ENCODE peak calls at places on chromosomes 13 and 19, in nine cellular contexts. One of them, this sample, is unnamed.

GRCh38 chr19:1250374-1251232 is 2.2 kb downstream of the MIDN start:
- DNase-seq in right lobe of liver: peak
- DNase-seq in activated CD8-positive, alpha-beta T cell treated with anti-CD3 and anti-CD28 coated beads for 36 hours: peak
- DNase-seq in colonic mucosa: peak
- DNase-seq in OCI-LY7: peak
- DNase-seq in AG04450: no peak
- DNase-seq in H9: no peak
- DNase-seq in amygdala: no peak
- DNase-seq in activated CD4-positive, alpha-beta T cell treated with anti-CD3 and anti-CD28 coated beads for 36 hours: peak
- DNase-seq in this sample: peak

GRCh38 chr19:15129856-15130580 is 22.8 kb downstream of the SYDE1 start:
- DNase-seq in activated CD4-positive, alpha-beta T cell treated with anti-CD3 and anti-CD28 coated beads for 36 hours: peak
- DNase-seq in colonic mucosa: peak
- DNase-seq in amygdala: no peak
- DNase-seq in activated CD8-positive, alpha-beta T cell treated with anti-CD3 and anti-CD28 coated beads for 36 hours: peak
- DNase-seq in AG04450: no peak
- DNase-seq in OCI-LY7: no peak
- DNase-seq in H9: no peak
- DNase-seq in right lobe of liver: no peak
- DNase-seq in this sample: no peak

GRCh38 chr19:8609210-8610040 is 1.1 kb downstream of the ADAMTS10 start:
- DNase-seq in activated CD8-positive, alpha-beta T cell treated with anti-CD3 and anti-CD28 coated beads for 36 hours: peak
- DNase-seq in colonic mucosa: peak
- DNase-seq in AG04450: no peak
- DNase-seq in activated CD4-positive, alpha-beta T cell treated with anti-CD3 and anti-CD28 coated beads for 36 hours: peak
- DNase-seq in OCI-LY7: no peak
- DNase-seq in right lobe of liver: peak
- DNase-seq in H9: peak
- DNase-seq in amygdala: no peak
- DNase-seq in this sample: peak

GRCh38 chr13:82963466-82963865 is 918.8 kb downstream of the SLITRK1 start:
- DNase-seq in OCI-LY7: no peak
- DNase-seq in colonic mucosa: no peak
- DNase-seq in activated CD8-positive, alpha-beta T cell treated with anti-CD3 and anti-CD28 coated beads for 36 hours: no peak
- DNase-seq in AG04450: no peak
- DNase-seq in activated CD4-positive, alpha-beta T cell treated with anti-CD3 and anti-CD28 coated beads for 36 hours: no peak
- DNase-seq in amygdala: no peak
- DNase-seq in H9: no peak
- DNase-seq in right lobe of liver: no peak
- DNase-seq in this sample: peak

GRCh38 chr19:16325671-16326400 is 1.2 kb downstream of the KLF2 start:
- DNase-seq in right lobe of liver: peak
- DNase-seq in OCI-LY7: peak
- DNase-seq in activated CD4-positive, alpha-beta T cell treated with anti-CD3 and anti-CD28 coated beads for 36 hours: peak
- DNase-seq in AG04450: no peak
- DNase-seq in activated CD8-positive, alpha-beta T cell treated with anti-CD3 and anti-CD28 coated beads for 36 hours: peak
- DNase-seq in H9: peak
- DNase-seq in colonic mucosa: peak
- DNase-seq in amygdala: no peak
- DNase-seq in this sample: peak

GRCh38 chr13:112349681-112350080 is 26.5 kb upstream of the SPACA7 start:
- DNase-seq in H9: no peak
- DNase-seq in OCI-LY7: no peak
- DNase-seq in activated CD8-positive, alpha-beta T cell treated with anti-CD3 and anti-CD28 coated beads for 36 hours: no peak
- DNase-seq in activated CD4-positive, alpha-beta T cell treated with anti-CD3 and anti-CD28 coated beads for 36 hours: no peak
- DNase-seq in AG04450: no peak
- DNase-seq in right lobe of liver: no peak
- DNase-seq in amygdala: no peak
- DNase-seq in colonic mucosa: no peak
- DNase-seq in this sample: no peak

GRCh38 chr19:42233638-42234292 is 8.6 kb downstream of the GSK3A start:
- DNase-seq in activated CD4-positive, alpha-beta T cell treated with anti-CD3 and anti-CD28 coated beads for 36 hours: no peak
- DNase-seq in activated CD8-positive, alpha-beta T cell treated with anti-CD3 and anti-CD28 coated beads for 36 hours: no peak
- DNase-seq in OCI-LY7: no peak
- DNase-seq in AG04450: no peak
- DNase-seq in right lobe of liver: no peak
- DNase-seq in H9: no peak
- DNase-seq in amygdala: no peak
- DNase-seq in colonic mucosa: no peak
- DNase-seq in this sample: no peak

GRCh38 chr19:39308531-39309304 is 11.9 kb downstream of the LRFN1 start:
- DNase-seq in OCI-LY7: no peak
- DNase-seq in activated CD8-positive, alpha-beta T cell treated with anti-CD3 and anti-CD28 coated beads for 36 hours: no peak
- DNase-seq in colonic mucosa: peak
- DNase-seq in activated CD4-positive, alpha-beta T cell treated with anti-CD3 and anti-CD28 coated beads for 36 hours: no peak
- DNase-seq in right lobe of liver: no peak
- DNase-seq in AG04450: no peak
- DNase-seq in H9: peak
- DNase-seq in amygdala: no peak
- DNase-seq in this sample: no peak

GRCh38 chr19:3361384-3362216 is 4.8 kb upstream of the NFIC start:
- DNase-seq in OCI-LY7: no peak
- DNase-seq in activated CD4-positive, alpha-beta T cell treated with anti-CD3 and anti-CD28 coated beads for 36 hours: peak
- DNase-seq in colonic mucosa: no peak
- DNase-seq in amygdala: no peak
- DNase-seq in H9: no peak
- DNase-seq in activated CD8-positive, alpha-beta T cell treated with anti-CD3 and anti-CD28 coated beads for 36 hours: peak
- DNase-seq in AG04450: no peak
- DNase-seq in right lobe of liver: no peak
- DNase-seq in this sample: no peak

GRCh38 chr13:53272873-53273272 is 244.3 kb downstream of the OLFM4 start:
- DNase-seq in amygdala: no peak
- DNase-seq in AG04450: no peak
- DNase-seq in colonic mucosa: no peak
- DNase-seq in OCI-LY7: no peak
- DNase-seq in activated CD4-positive, alpha-beta T cell treated with anti-CD3 and anti-CD28 coated beads for 36 hours: no peak
- DNase-seq in activated CD8-positive, alpha-beta T cell treated with anti-CD3 and anti-CD28 coated beads for 36 hours: no peak
- DNase-seq in right lobe of liver: no peak
- DNase-seq in H9: no peak
- DNase-seq in this sample: no peak

GRCh38 chr13:24148414-24149305 is 11.9 kb upstream of the SPATA13 start:
- DNase-seq in AG04450: peak
- DNase-seq in OCI-LY7: no peak
- DNase-seq in activated CD4-positive, alpha-beta T cell treated with anti-CD3 and anti-CD28 coated beads for 36 hours: no peak
- DNase-seq in amygdala: no peak
- DNase-seq in activated CD8-positive, alpha-beta T cell treated with anti-CD3 and anti-CD28 coated beads for 36 hours: no peak
- DNase-seq in colonic mucosa: no peak
- DNase-seq in H9: peak
- DNase-seq in right lobe of liver: no peak
- DNase-seq in this sample: peak

GRCh38 chr19:4083677-4084546 is 17.2 kb upstream of the ZBTB7A start:
- DNase-seq in colonic mucosa: peak
- DNase-seq in amygdala: no peak
- DNase-seq in AG04450: no peak
- DNase-seq in H9: peak
- DNase-seq in activated CD4-positive, alpha-beta T cell treated with anti-CD3 and anti-CD28 coated beads for 36 hours: peak
- DNase-seq in activated CD8-positive, alpha-beta T cell treated with anti-CD3 and anti-CD28 coated beads for 36 hours: peak
- DNase-seq in OCI-LY7: peak
- DNase-seq in right lobe of liver: peak
- DNase-seq in this sample: no peak

GRCh38 chr13:46348976-46349375 is 38.1 kb downstream of the RUBCNL start:
- DNase-seq in OCI-LY7: no peak
- DNase-seq in amygdala: no peak
- DNase-seq in activated CD4-positive, alpha-beta T cell treated with anti-CD3 and anti-CD28 coated beads for 36 hours: no peak
- DNase-seq in right lobe of liver: no peak
- DNase-seq in activated CD8-positive, alpha-beta T cell treated with anti-CD3 and anti-CD28 coated beads for 36 hours: no peak
- DNase-seq in H9: no peak
- DNase-seq in AG04450: no peak
- DNase-seq in colonic mucosa: no peak
- DNase-seq in this sample: no peak

GRCh38 chr19:7783991-7784421 is 21.0 kb downstream of the CLEC4M start:
- DNase-seq in activated CD8-positive, alpha-beta T cell treated with anti-CD3 and anti-CD28 coated beads for 36 hours: no peak
- DNase-seq in colonic mucosa: no peak
- DNase-seq in right lobe of liver: no peak
- DNase-seq in amygdala: no peak
- DNase-seq in activated CD4-positive, alpha-beta T cell treated with anti-CD3 and anti-CD28 coated beads for 36 hours: no peak
- DNase-seq in AG04450: peak
- DNase-seq in OCI-LY7: no peak
- DNase-seq in H9: peak
- DNase-seq in this sample: peak

GRCh38 chr19:52946322-52947310 is 16.1 kb downstream of the ZNF816 start:
- DNase-seq in activated CD4-positive, alpha-beta T cell treated with anti-CD3 and anti-CD28 coated beads for 36 hours: peak
- DNase-seq in H9: peak
- DNase-seq in activated CD8-positive, alpha-beta T cell treated with anti-CD3 and anti-CD28 coated beads for 36 hours: no peak
- DNase-seq in right lobe of liver: no peak
- DNase-seq in colonic mucosa: no peak
- DNase-seq in AG04450: no peak
- DNase-seq in OCI-LY7: peak
- DNase-seq in amygdala: no peak
- DNase-seq in this sample: no peak

GRCh38 chr19:54206831-54207177 is 6.1 kb downstream of the RPS9 start:
- DNase-seq in right lobe of liver: no peak
- DNase-seq in colonic mucosa: no peak
- DNase-seq in H9: no peak
- DNase-seq in AG04450: no peak
- DNase-seq in OCI-LY7: no peak
- DNase-seq in activated CD8-positive, alpha-beta T cell treated with anti-CD3 and anti-CD28 coated beads for 36 hours: no peak
- DNase-seq in activated CD4-positive, alpha-beta T cell treated with anti-CD3 and anti-CD28 coated beads for 36 hours: peak
- DNase-seq in amygdala: no peak
- DNase-seq in this sample: no peak

GRCh38 chr19:17294051-17294891 is 9.0 kb downstream of the ABHD8 start:
- DNase-seq in OCI-LY7: peak
- DNase-seq in amygdala: no peak
- DNase-seq in activated CD4-positive, alpha-beta T cell treated with anti-CD3 and anti-CD28 coated beads for 36 hours: peak
- DNase-seq in right lobe of liver: no peak
- DNase-seq in AG04450: no peak
- DNase-seq in activated CD8-positive, alpha-beta T cell treated with anti-CD3 and anti-CD28 coated beads for 36 hours: peak
- DNase-seq in H9: peak
- DNase-seq in colonic mucosa: peak
- DNase-seq in this sample: no peak

GRCh38 chr13:44815507-44816074 is 173.7 kb downstream of the NUFIP1 start:
- DNase-seq in activated CD8-positive, alpha-beta T cell treated with anti-CD3 and anti-CD28 coated beads for 36 hours: peak
- DNase-seq in H9: peak
- DNase-seq in activated CD4-positive, alpha-beta T cell treated with anti-CD3 and anti-CD28 coated beads for 36 hours: peak
- DNase-seq in OCI-LY7: no peak
- DNase-seq in amygdala: peak
- DNase-seq in colonic mucosa: peak
- DNase-seq in right lobe of liver: no peak
- DNase-seq in AG04450: peak
- DNase-seq in this sample: peak

GRCh38 chr13:111431241-111431640 is 110.8 kb downstream of the TEX29 start:
- DNase-seq in amygdala: no peak
- DNase-seq in colonic mucosa: no peak
- DNase-seq in right lobe of liver: no peak
- DNase-seq in AG04450: no peak
- DNase-seq in activated CD8-positive, alpha-beta T cell treated with anti-CD3 and anti-CD28 coated beads for 36 hours: no peak
- DNase-seq in H9: no peak
- DNase-seq in OCI-LY7: no peak
- DNase-seq in activated CD4-positive, alpha-beta T cell treated with anti-CD3 and anti-CD28 coated beads for 36 hours: no peak
- DNase-seq in this sample: no peak

GRCh38 chr19:19113040-19113541 is 25.2 kb downstream of the TMEM161A start:
- DNase-seq in OCI-LY7: peak
- DNase-seq in AG04450: peak
- DNase-seq in amygdala: peak
- DNase-seq in colonic mucosa: no peak
- DNase-seq in activated CD4-positive, alpha-beta T cell treated with anti-CD3 and anti-CD28 coated beads for 36 hours: peak
- DNase-seq in H9: peak
- DNase-seq in activated CD8-positive, alpha-beta T cell treated with anti-CD3 and anti-CD28 coated beads for 36 hours: peak
- DNase-seq in right lobe of liver: no peak
- DNase-seq in this sample: peak

This sample was measured in fibroblast of pulmonary artery.